ENCODE peak calls at places on chromosomes 4 and X, in six cellular contexts. P is tibial artery, W is tibial nerve, K is heart right ventricle, B is body of pancreas, G is mucosa of descending colon. H is an unnamed sample.
A peak's percentile ranks its signal among the peaks of the same experiment; 100 is the strongest.

GRCh38 chrX:115268421-115268820 is 21.1 kb upstream of the LUZP4 start:
- DNase-seq in K (no peak), W (no peak), G (no peak), P (no peak), B (no peak), H (peak; percentile 4)

GRCh38 chr4:184330008-184330400 is 112.3 kb upstream of the ENPP6 start:
- DNase-seq in K (no peak), G (peak; percentile 81), B (no peak), W (peak; percentile 45), P (peak; percentile 77), H (no peak)

GRCh38 chrX:151815461-151815860 is 80.9 kb downstream of the CNGA2 start:
- DNase-seq in K (no peak), G (no peak), B (no peak), W (no peak), P (no peak), H (no peak)

GRCh38 chr4:110211007-110211769 is 12.8 kb upstream of the ELOVL6 start:
- DNase-seq in P (no peak), K (no peak), G (no peak), B (peak; percentile 37), W (no peak), H (peak; percentile 32)

GRCh38 chrX:150517303-150517896 is 51.0 kb upstream of the MTM1 start:
- DNase-seq in W (no peak), P (no peak), B (no peak), G (no peak), K (no peak), H (no peak)

GRCh38 chr4:55074386-55074785 is 51.0 kb downstream of the KDR start:
- DNase-seq in K (no peak), W (no peak), P (no peak), G (no peak), B (no peak), H (no peak)

GRCh38 chrX:50903387-50904027 is 7.0 kb upstream of the BMP15 start:
- DNase-seq in G (no peak), P (no peak), W (no peak), B (peak; percentile 19), K (peak; percentile 25), H (peak; percentile 32)

GRCh38 chr4:10554694-10555093 is 97.5 kb upstream of the ZNF518B start:
- DNase-seq in P (no peak), W (peak; percentile 40), G (no peak), K (peak; percentile 32), B (peak; percentile 47), H (peak; percentile 43)

GRCh38 chr4:121199742-121200561 is 35.8 kb upstream of the TNIP3 start:
- DNase-seq in W (no peak), B (no peak), K (no peak), G (no peak), P (no peak), H (no peak)

GRCh38 chr4:3812211-3812934 is 46.2 kb downstream of the ADRA2C start:
- DNase-seq in K (no peak), W (no peak), G (peak; percentile 33), B (no peak), P (no peak), H (no peak)

GRCh38 chrX:63754141-63754859 is 30.7 kb downstream of the ARHGEF9 start:
- DNase-seq in B (peak; percentile 12), W (no peak), P (no peak), G (no peak), K (no peak), H (peak; percentile 8)

GRCh38 chr4:12411072-12411471 is 982.4 kb upstream of the HS3ST1 start:
- DNase-seq in P (no peak), W (no peak), K (no peak), G (no peak), B (no peak), H (no peak)

GRCh38 chr4:138953962-138954371 is 61.6 kb upstream of the NOCT start:
- DNase-seq in P (no peak), G (no peak), B (no peak), K (peak; percentile 14), W (no peak), H (no peak)

GRCh38 chrX:148609766-148610698 is 109.6 kb downstream of the AFF2 start:
- DNase-seq in P (no peak), B (no peak), G (no peak), W (no peak), K (no peak), H (no peak)

GRCh38 chr4:53307819-53308773 is 57.8 kb downstream of the SCFD2 start:
- DNase-seq in W (no peak), G (no peak), K (no peak), B (no peak), P (no peak), H (no peak)

DNA sequence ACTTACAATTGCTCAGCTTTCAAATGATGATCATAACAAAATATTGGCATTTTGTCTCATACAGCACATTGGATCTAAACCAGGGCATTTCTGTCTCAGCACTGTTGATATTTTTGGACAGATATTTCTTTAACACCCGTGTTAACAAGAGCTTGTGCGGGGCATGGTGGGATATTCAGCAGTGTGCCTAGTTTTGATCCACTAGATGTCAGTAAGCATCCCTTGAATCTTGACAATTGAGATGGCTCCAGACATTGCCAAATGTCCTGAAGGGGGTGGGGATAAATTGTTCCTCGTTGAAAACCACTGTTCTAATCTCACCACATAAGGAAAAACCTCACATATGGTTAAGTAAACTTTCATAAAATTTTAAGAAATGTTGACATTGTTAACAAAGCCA is 806.3 kb downstream of the STIM2 start:
- DNase-seq in G (no peak), K (no peak), P (no peak), W (no peak), B (no peak), H (peak; percentile 17)
- TF ChIP-seq CTCF in G (no peak), K (no peak), P (no peak), W (no peak), B (no peak), H (no peak)

GRCh38 chrX:108347800-108348199 is 90.4 kb downstream of the COL4A6 start:
- DNase-seq in W (no peak), K (no peak), P (no peak), B (no peak), G (no peak), H (no peak)

GRCh38 chrX:108341947-108342346 is 96.3 kb downstream of the COL4A6 start:
- DNase-seq in G (no peak), B (no peak), W (no peak), P (no peak), K (no peak), H (no peak)
- H3K4me1 ChIP-seq in G (no peaks in the 10 kb centered on the region), B (no peaks in the 10 kb centered on the region), W (no peaks in the 10 kb centered on the region), P (no peaks in the 10 kb centered on the region), K (no peaks in the 10 kb centered on the region), H (no peaks in the 10 kb centered on the region)

DNA sequence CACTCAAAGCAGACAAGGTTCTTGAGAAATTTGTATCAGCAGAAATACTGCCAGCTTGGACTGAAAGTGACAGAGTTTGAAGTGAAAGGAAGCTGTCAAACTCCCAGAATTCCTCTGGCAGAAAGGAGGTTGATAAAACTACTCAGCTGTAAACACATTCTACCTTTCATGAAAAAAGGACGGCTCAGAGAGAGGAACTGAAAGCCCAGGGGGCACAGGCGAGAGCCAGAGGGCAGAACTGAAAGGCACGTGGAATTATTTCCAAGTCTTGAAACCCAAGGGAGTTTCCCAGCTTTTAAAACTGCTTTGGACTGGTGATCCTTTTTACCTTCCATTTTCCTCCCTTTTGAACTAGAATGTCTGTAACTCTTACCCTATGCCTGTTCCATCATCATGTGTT is 14.5 kb upstream of the MED14 start:
- DNase-seq in G (no peak), B (no peak), W (no peak), K (no peak), P (no peak), H (no peak)
- TF ChIP-seq CTCF in G (no peak), B (no peak), W (no peak), K (no peak), P (no peak), H (no peak)

DNA sequence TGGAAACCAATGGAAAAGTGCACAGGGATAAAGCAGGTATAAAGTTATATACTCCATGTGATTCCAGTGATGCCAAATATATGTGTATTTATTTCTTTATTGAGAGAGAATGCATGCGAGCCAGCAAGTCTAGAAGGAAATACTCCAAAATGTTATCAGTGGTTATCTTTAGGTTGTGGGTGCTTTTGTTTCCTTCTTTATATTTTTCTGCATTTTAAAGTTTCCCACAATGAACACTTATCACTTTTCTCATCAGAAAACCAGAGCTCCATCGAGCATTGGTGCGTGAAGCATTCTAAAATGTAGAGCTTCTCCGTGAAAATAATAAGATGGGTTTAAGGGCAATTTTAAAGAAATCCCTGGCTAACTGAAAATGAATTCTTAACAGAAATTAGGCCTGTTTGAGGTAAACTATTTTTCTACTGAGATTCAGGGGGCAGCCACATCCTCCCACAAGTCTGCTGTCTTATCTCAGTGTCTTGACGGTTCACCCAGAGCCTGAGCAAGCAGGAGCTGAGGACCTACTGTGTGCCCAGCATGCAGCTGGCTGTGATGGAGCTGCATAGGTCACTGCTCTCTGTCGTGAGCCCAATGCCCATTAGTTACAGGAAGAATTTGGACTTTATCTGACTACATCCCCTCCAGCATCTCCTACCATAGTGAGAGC is 18.7 kb upstream of the CD40LG start:
- DNase-seq in W (no peak), P (no peak), K (no peak), G (no peak), B (no peak), H (no peak)
- H3K4me1 ChIP-seq in W (no peaks in the 10 kb centered on the region), P (no peaks in the 10 kb centered on the region), K (no peaks in the 10 kb centered on the region), G (no peaks in the 10 kb centered on the region), B (no peaks in the 10 kb centered on the region), H (no peaks in the 10 kb centered on the region)

GRCh38 chrX:94089149-94089548 is 415.1 kb downstream of the FAM133A start:
- DNase-seq in W (no peak), P (no peak), G (no peak), B (no peak), K (no peak), H (no peak)
- TF ChIP-seq CTCF in W (no peak), P (no peak), G (no peak), B (no peak), K (no peak), H (no peak)

DNA sequence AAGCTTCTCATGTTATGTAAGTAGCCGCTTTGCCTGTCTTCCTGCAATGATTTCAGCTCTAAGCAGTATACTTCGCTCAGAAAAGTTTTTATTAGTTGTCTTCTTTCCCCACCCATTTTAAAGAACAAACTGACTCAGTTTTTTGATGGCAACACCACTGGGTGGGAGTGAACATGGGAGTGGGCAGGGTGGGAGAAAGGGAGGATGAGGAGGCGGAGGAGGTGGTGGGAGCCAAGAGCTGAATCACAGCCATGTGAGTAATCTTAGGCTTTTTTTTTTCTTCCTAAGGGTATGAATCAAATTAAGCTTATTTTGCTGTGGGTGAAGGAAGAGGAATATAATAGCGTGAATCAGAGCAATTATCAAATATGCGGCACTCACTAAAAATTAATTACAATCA is 574.3 kb upstream of the DIPK2B start:
- DNase-seq in P (peak; percentile 68), K (peak; percentile 25), G (no peak), B (no peak), W (no peak), H (no peak)
- H3K4me1 ChIP-seq in P (no peaks in the 10 kb centered on the region), K (peaks cover 26% of the 10 kb centered on the region), G (peaks cover 9% of the 10 kb centered on the region), B (peaks cover 14% of the 10 kb centered on the region), W (no peaks in the 10 kb centered on the region), H (peaks cover 19% of the 10 kb centered on the region)

GRCh38 chr4:148430847-148431246 is 11.4 kb downstream of the NR3C2 start:
- DNase-seq in K (no peak), B (no peak), P (no peak), W (no peak), G (no peak), H (no peak)

GRCh38 chr4:148434075-148434773 is 8.0 kb downstream of the NR3C2 start:
- DNase-seq in W (no peak), B (no peak), G (no peak), K (no peak), P (no peak), H (no peak)

GRCh38 chr4:148426643-148427042 is 15.6 kb downstream of the NR3C2 start:
- DNase-seq in G (no peak), K (no peak), W (no peak), B (no peak), P (no peak), H (no peak)

GRCh38 chr4:148435654-148436406 is 6.4 kb downstream of the NR3C2 start:
- DNase-seq in B (peak; percentile 32), W (no peak), P (no peak), K (peak; percentile 32), G (peak; percentile 45), H (no peak)

GRCh38 chr4:148431401-148431800 is 10.8 kb downstream of the NR3C2 start:
- DNase-seq in K (no peak), G (no peak), W (no peak), P (no peak), B (no peak), H (no peak)
- TF ChIP-seq CTCF in K (no peak), G (no peak), W (no peak), P (no peak), B (no peak), H (no peak)